ENCODE peak calls at places on chromosome 22, in five cellular contexts. Y, W, X, F and C are unnamed samples.

GRCh38 chr22:29343313-29343805 is 27.9 kb upstream of the RASL10A start:
- DNase-seq in Y (peak), W (no peak), X (no peak), F (no peak), C (no peak)

GRCh38 chr22:19823191-19823590 is 31.5 kb downstream of the GNB1L start:
- DNase-seq in Y (no peak), W (no peak), X (no peak), F (no peak), C (no peak)

GRCh38 chr22:37472418-37473006 is 13.7 kb downstream of the MFNG start:
- DNase-seq in Y (no peak), W (peak), X (no peak), F (no peak), C (no peak)

GRCh38 chr22:39559456-39560105 is 11.0 kb upstream of the CACNA1I start:
- DNase-seq in Y (no peak), W (no peak), X (no peak), F (no peak), C (no peak)

GRCh38 chr22:38638734-38639133 is 17.5 kb downstream of the FAM227A start:
- DNase-seq in Y (no peak), W (no peak), X (no peak), F (no peak), C (no peak)

GRCh38 chr22:18056161-18056666 is 21.6 kb upstream of the PEX26 start:
- DNase-seq in Y (peak), W (no peak), X (peak), F (no peak), C (no peak)

GRCh38 chr22:23841736-23842404 is 3.1 kb upstream of the DERL3 start:
- DNase-seq in Y (no peak), W (no peak), X (no peak), F (no peak), C (no peak)

GRCh38 chr22:40128989-40129388 is 48.7 kb upstream of the TNRC6B start:
- DNase-seq in Y (no peak), W (no peak), X (no peak), F (no peak), C (no peak)

GRCh38 chr22:22752199-22752555 is 107.8 kb downstream of the GGTLC2 start:
- DNase-seq in Y (no peak), W (no peak), X (no peak), F (no peak), C (no peak)

GRCh38 chr22:18050065-18050464 is 25.7 kb upstream of the MICAL3 start:
- DNase-seq in Y (no peak), W (no peak), X (no peak), F (no peak), C (no peak)

GRCh38 chr22:24053481-24054226 is 42.5 kb downstream of the CABIN1 start:
- DNase-seq in Y (no peak), W (no peak), X (no peak), F (no peak), C (no peak)